ENCODE peak calls at places on chromosome 2, in five cellular contexts. J is foreskin fibroblast, R is lower lobe of right lung, E is GM23338, L is Peyer's patch. G is an unnamed sample.

GRCh38 chr2:219509780-219510511 is 4.3 kb upstream of the ASIC4 start:
- DNase-seq in J (peak; percentile 50), L (peak; percentile 72), E (peak; percentile 93), R (no peak), G (peak; percentile 30)

GRCh38 chr2:167869200-167869599 is 378.2 kb downstream of the STK39 start:
- DNase-seq in E (peak; percentile 25), R (no peak), L (no peak), J (no peak), G (no peak)

GRCh38 chr2:200750323-200750910 is 61.3 kb upstream of the BZW1 start:
- DNase-seq in R (no peak), E (no peak), J (no peak), L (no peak), G (no peak)

GRCh38 chr2:10932345-10933151 is 20.8 kb downstream of the KCNF1 start:
- DNase-seq in J (no peak), R (no peak), L (no peak), E (no peak), G (no peak)

GRCh38 chr2:65722028-65722427 is 289.6 kb upstream of the SPRED2 start:
- DNase-seq in R (no peak), E (peak; percentile 66), L (no peak), J (no peak), G (no peak)

GRCh38 chr2:85974395-85974794 is 85.6 kb upstream of the ST3GAL5 start:
- DNase-seq in E (no peak), R (no peak), L (no peak), J (no peak), G (no peak)

GRCh38 chr2:230660294-230661060 is 52.2 kb upstream of the CAB39 start:
- DNase-seq in R (peak; percentile 75), J (no peak), E (no peak), L (peak; percentile 87), G (no peak)

GRCh38 chr2:207530160-207531023 is 630 bp downstream of the CREB1 start:
- DNase-seq in J (no peak), R (peak; percentile 67), L (peak; percentile 68), E (peak; percentile 49), G (no peak)

GRCh38 chr2:1010373-1011017 is 59.8 kb downstream of the SNTG2 start:
- DNase-seq in L (no peak), E (no peak), J (peak; percentile 18), R (no peak), G (no peak)

GRCh38 chr2:36222485-36222884 is 133.1 kb upstream of the CRIM1 start:
- DNase-seq in R (no peak), E (no peak), L (no peak), J (no peak), G (no peak)

GRCh38 chr2:127589876-127590275 is 54.4 kb downstream of the MYO7B start:
- DNase-seq in L (peak; percentile 29), J (no peak), E (no peak), R (no peak), G (no peak)

GRCh38 chr2:172643142-172643541 is 87.3 kb downstream of the PDK1 start:
- DNase-seq in E (no peak), J (peak; percentile 85), L (no peak), R (no peak), G (peak; percentile 72)

GRCh38 chr2:43266692-43267091 is 40.3 kb upstream of the ZFP36L2 start:
- DNase-seq in J (no peak), E (no peak), R (peak; percentile 85), L (peak; percentile 55), G (no peak)

GRCh38 chr2:84817239-84817655 is 63.6 kb downstream of the TRABD2A start:
- DNase-seq in R (no peak), E (no peak), J (no peak), L (no peak), G (no peak)

GRCh38 chr2:28588231-28588725 is 92.4 kb downstream of the PLB1 start:
- DNase-seq in R (no peak), E (no peak), L (no peak), J (no peak), G (no peak)

GRCh38 chr2:190637331-190637734 is 11.6 kb upstream of the NAB1 start:
- DNase-seq in J (peak; percentile 69), L (no peak), R (no peak), E (no peak), G (no peak)

GRCh38 chr2:217945530-217945929 is 57.3 kb downstream of the TNS1 start:
- DNase-seq in J (no peak), R (peak; percentile 20), E (no peak), L (peak; percentile 7), G (no peak)

GRCh38 chr2:7566382-7566881 is 649.2 kb downstream of the RNF144A start:
- DNase-seq in E (no peak), R (no peak), J (no peak), L (no peak), G (no peak)

GRCh38 chr2:151438506-151438905 is 28.8 kb downstream of the RIF1 start:
- DNase-seq in L (no peak), J (no peak), E (no peak), R (no peak), G (no peak)

DNA sequence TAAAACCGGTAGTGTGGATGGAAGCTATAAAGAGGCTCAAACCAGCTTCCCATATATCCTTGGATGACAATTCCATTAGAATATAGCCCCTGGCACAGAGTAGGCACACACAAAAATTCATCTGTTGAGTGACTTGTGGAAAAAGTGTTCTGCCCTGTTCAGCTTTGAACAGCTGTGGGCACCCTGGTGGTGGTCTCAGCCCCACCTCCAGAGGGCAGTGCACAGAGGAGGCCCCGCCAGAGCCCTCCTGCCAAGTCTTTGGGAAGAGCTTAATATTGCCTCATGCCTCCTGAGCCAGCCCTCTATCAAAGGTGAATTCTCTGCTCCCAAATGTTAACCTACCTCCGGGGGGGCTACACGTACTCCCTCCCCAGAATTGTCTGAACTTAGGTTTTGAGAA is 30.4 kb downstream of the EPAS1 start:
- DNase-seq in L (no peak), R (no peak), E (no peak), J (no peak), G (no peak)
- TF ChIP-seq CTCF in L (no peak), R (peak; percentile 19), E (peak; percentile 58), J (no peak), G (peak; percentile 26)

DNA sequence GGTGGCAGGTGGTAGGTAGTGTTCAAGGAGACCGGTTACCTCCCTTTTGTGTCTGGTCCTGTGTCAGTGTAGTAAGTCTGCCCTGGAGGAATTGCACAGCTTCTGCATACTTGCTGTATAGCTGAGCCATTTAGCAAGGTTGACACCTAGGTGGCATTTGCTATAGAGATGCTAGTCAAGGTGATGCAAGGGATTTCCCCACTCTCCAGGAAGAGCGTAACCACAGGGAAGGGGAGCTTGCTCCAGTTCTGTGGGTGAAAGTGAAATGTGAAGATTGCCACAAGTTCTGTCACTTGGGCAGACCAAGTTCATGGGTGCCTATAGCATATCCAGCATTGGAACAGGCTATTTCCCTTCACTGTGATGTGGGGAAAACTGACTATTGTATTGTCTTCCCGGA is 28.1 kb downstream of the NAT8 start:
- DNase-seq in E (no peak), R (no peak), L (no peak), J (no peak), G (no peak)
- TF ChIP-seq CTCF in E (no peak), R (no peak), L (no peak), J (no peak), G (no peak)

GRCh38 chr2:24928036-24928435 is 8.0 kb upstream of the ADCY3 start:
- DNase-seq in L (peak; percentile 9), E (no peak), R (no peak), J (no peak), G (no peak)
- TF ChIP-seq CTCF in L (no peak), E (peak; percentile 17), R (no peak), J (no peak), G (no peak)

GRCh38 chr2:24820598-24821432 is 27.6 kb downstream of the CENPO start:
- DNase-seq in J (no peak), R (no peak), E (no peak), L (peak; percentile 42), G (no peak)
- TF ChIP-seq CTCF in J (no peak), R (no peak), E (no peak), L (no peak), G (no peak)